ENCODE peak calls at places on chromosomes 16 and 17, in seven cellular contexts. W, G, P, O, Y, F and M are unnamed samples.

GRCh38 chr16:24975428-24975889 is 39.7 kb downstream of the ARHGAP17 start:
- DNase-seq in P (peak), F (no peak), Y (no peak), O (no peak), W (no peak), G (no peak), M (no peak)

GRCh38 chr17:6496116-6496481 is 51.8 kb downstream of the PIMREG start:
- DNase-seq in W (no peak), P (no peak), F (peak), Y (no peak), O (no peak), G (no peak), M (peak)

GRCh38 chr17:80558046-80558445 is 13.4 kb downstream of the RPTOR start:
- DNase-seq in P (no peak), Y (no peak), O (no peak), W (no peak), G (no peak), F (no peak), M (no peak)

GRCh38 chr16:82504811-82505210 is 122.0 kb upstream of the CDH13 start:
- DNase-seq in Y (no peak), W (no peak), P (peak), F (no peak), G (no peak), O (no peak), M (no peak)

GRCh38 chr17:10082795-10083194 is 115.6 kb downstream of the GAS7 start:
- DNase-seq in O (no peak), G (no peak), F (no peak), P (no peak), W (no peak), Y (no peak), M (no peak)

GRCh38 chr16:49986351-49987124 is 38.5 kb upstream of the CNEP1R1 start:
- DNase-seq in O (no peak), P (no peak), F (no peak), G (no peak), Y (peak), W (peak), M (peak)

GRCh38 chr17:4327638-4328037 is 38.8 kb downstream of the UBE2G1 start:
- DNase-seq in F (no peak), G (no peak), W (peak), Y (no peak), P (peak), O (no peak), M (no peak)

GRCh38 chr16:25596194-25596593 is 95.6 kb upstream of the HS3ST4 start:
- DNase-seq in P (no peak), Y (no peak), W (no peak), O (no peak), F (no peak), G (no peak), M (no peak)

GRCh38 chr16:82063456-82064082 is 28.5 kb downstream of the HSD17B2 start:
- DNase-seq in G (no peak), Y (no peak), W (no peak), O (no peak), P (peak), F (no peak), M (no peak)

GRCh38 chr16:11621920-11622651 is 35.4 kb upstream of the LITAF start:
- DNase-seq in F (no peak), O (no peak), G (no peak), W (no peak), P (no peak), Y (no peak), M (no peak)

GRCh38 chr16:17972460-17972943 is 364.0 kb downstream of the NPIPA8 start:
- DNase-seq in W (no peak), G (no peak), Y (no peak), O (no peak), F (peak), P (no peak), M (no peak)

GRCh38 chr16:68346892-68347480 is 36.2 kb downstream of the PRMT7 start:
- DNase-seq in W (no peak), O (no peak), F (peak), Y (no peak), P (no peak), G (no peak), M (no peak)

GRCh38 chr17:5780476-5780875 is 196.2 kb upstream of the NLRP1 start:
- DNase-seq in F (no peak), Y (no peak), O (no peak), G (no peak), W (peak), P (no peak), M (no peak)

GRCh38 chr16:52537463-52537862 is 9.5 kb downstream of the TOX3 start:
- DNase-seq in F (no peak), Y (peak), P (no peak), W (no peak), O (no peak), G (no peak), M (no peak)

GRCh38 chr16:48811478-48811877 is 201.5 kb upstream of the N4BP1 start:
- DNase-seq in F (no peak), W (no peak), G (no peak), O (no peak), Y (no peak), P (no peak), M (no peak)

GRCh38 chr17:78759203-78759968 is 22.7 kb downstream of the CYTH1 start:
- DNase-seq in O (peak), P (peak), F (no peak), G (peak), W (peak), Y (peak), M (peak)

GRCh38 chr16:9528680-9529079 is 437.2 kb downstream of the HAPSTR1 start:
- DNase-seq in W (no peak), O (no peak), F (no peak), P (no peak), G (no peak), Y (no peak), M (no peak)

GRCh38 chr16:4687946-4688673 is 5.3 kb upstream of the NUDT16L1 start:
- DNase-seq in G (peak), O (no peak), P (no peak), Y (no peak), F (no peak), W (no peak), M (peak)

GRCh38 chr17:78534492-78535284 is 42.5 kb downstream of the DNAH17 start:
- DNase-seq in F (peak), O (no peak), P (no peak), Y (no peak), W (no peak), G (no peak), M (no peak)

GRCh38 chr16:88197481-88198456 is 185.0 kb upstream of the ZNF469 start:
- DNase-seq in O (no peak), W (no peak), Y (no peak), G (no peak), P (no peak), F (peak), M (no peak)

GRCh38 chr16:51553910-51554309 is 402.8 kb upstream of the SALL1 start:
- DNase-seq in Y (no peak), P (peak), G (no peak), O (no peak), F (no peak), W (no peak), M (no peak)

GRCh38 chr17:4953461-4953961 is 2.6 kb downstream of the ENO3 start:
- DNase-seq in F (no peak), O (no peak), G (no peak), Y (no peak), P (peak), W (peak), M (no peak)

GRCh38 chr17:45312477-45313418 is 4.1 kb downstream of the MAP3K14 start:
- DNase-seq in F (no peak), W (no peak), Y (no peak), G (no peak), O (no peak), P (no peak), M (no peak)

GRCh38 chr16:14337303-14338191 is 266.4 kb downstream of the MRTFB start:
- DNase-seq in W (no peak), P (peak), F (no peak), Y (no peak), G (no peak), O (no peak), M (no peak)

GRCh38 chr17:38873646-38874380 is 4.0 kb downstream of the LASP1 start:
- DNase-seq in G (no peak), W (no peak), O (no peak), P (no peak), F (no peak), Y (peak), M (no peak)

GRCh38 chr16:70267516-70267915 is 15.8 kb upstream of the EXOSC6 start:
- DNase-seq in P (peak), G (no peak), O (no peak), F (no peak), Y (peak), W (peak), M (peak)

GRCh38 chr16:89115216-89115949 is 21.7 kb downstream of the ACSF3 start:
- DNase-seq in W (peak), O (peak), F (peak), G (peak), Y (peak), P (peak), M (peak)

GRCh38 chr16:89565256-89565505 is 4.7 kb downstream of the RPL13 start:
- DNase-seq in O (no peak), F (no peak), Y (no peak), P (no peak), G (no peak), W (no peak), M (no peak)

GRCh38 chr16:74700206-74701040 is at the start of gene MLKL:
- DNase-seq in O (peak), G (peak), Y (peak), F (peak), P (peak), W (no peak), M (peak)

GRCh38 chr16:74699666-74700065 is 996 bp downstream of the MLKL start:
- DNase-seq in F (no peak), Y (no peak), P (no peak), G (no peak), W (no peak), O (no peak), M (no peak)

GRCh38 chr16:74695450-74696422 is 4.9 kb downstream of the MLKL start:
- DNase-seq in G (peak), O (peak), W (peak), P (peak), F (peak), Y (peak), M (peak)

DNA sequence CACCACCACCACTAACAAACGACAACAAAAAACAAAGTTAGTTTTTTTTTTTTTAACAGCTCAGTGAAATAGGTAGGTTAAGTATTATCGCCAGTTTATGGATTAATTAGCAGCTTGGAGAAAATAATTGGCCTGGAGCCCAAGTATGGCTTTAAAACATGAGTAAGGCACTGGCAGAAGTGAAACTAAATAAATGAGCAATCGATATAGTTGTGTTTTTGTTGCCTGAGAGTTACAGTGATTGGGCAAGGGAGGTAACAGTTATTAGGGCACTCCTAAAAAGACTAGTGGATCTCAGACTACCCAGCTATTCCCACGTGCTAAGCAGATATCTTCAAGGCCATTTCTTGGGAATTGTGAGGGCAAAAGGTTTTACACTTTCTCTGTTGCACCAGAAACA is 2.4 kb downstream of the MLKL start:
- DNase-seq in Y (no peak), G (no peak), O (no peak), F (no peak), P (peak), W (no peak), M (no peak)
- H3K4me3 ChIP-seq in Y (no peak), G (no peak), O (no peak), F (peak), P (peak), W (no peak), M (no peak)

GRCh38 chr17:64182325-64183012 is 52.5 kb upstream of the ERN1 start:
- DNase-seq in G (no peak), W (no peak), F (no peak), Y (no peak), O (no peak), P (no peak), M (no peak)

GRCh38 chr17:64178011-64178825 is 48.3 kb upstream of the ERN1 start:
- DNase-seq in F (no peak), W (no peak), Y (peak), G (no peak), O (no peak), P (peak), M (no peak)

GRCh38 chr17:64177346-64178010 is 47.5 kb upstream of the ERN1 start:
- DNase-seq in O (no peak), Y (no peak), P (no peak), G (no peak), W (no peak), F (no peak), M (peak)

GRCh38 chr17:64180674-64181073 is 50.7 kb upstream of the ERN1 start:
- DNase-seq in G (no peak), F (no peak), O (no peak), W (no peak), P (peak), Y (no peak), M (no peak)

DNA sequence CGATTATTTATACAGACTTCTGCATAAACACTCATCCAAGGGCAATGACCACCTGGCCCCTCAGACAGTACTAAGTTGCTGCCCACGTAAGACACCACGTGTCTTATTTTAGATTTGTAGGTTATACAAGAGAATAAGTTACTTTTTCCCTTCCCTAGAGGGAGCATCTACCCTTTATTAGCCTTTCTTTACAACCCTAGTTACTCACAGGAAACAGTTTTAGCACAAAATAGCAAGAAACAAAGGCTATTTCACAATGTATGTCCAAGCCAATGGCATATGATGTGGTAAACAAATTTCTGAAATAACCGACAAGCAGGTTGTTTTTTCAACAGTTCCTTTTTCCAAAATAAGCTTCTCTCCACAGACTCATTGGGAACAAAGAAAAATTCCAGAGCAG is 50.1 kb upstream of the ERN1 start:
- DNase-seq in P (peak), Y (no peak), F (no peak), O (no peak), G (no peak), W (no peak), M (no peak)
- TF ChIP-seq CTCF in P (peak), Y (no peak), F (no peak), O (no peak), G (no peak), W (no peak), M (no peak)

DNA sequence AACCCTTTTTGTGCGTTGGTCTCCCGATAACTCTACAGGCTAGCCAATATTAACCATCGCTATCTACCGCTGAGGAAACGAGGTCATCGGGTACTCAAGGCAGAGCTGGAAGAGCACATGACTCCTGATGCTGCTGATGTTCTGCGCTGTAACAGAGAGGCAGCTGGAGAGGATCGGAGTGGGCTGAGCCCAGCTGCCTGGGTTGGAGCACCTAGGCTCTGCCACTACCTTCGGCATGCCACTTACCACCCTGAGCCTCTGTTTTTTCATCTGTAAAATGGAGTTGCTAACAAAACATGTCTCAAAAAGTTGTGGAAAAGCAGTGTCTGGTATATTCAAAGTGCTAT is 439 bp upstream of the SLC46A1 start:
- DNase-seq in F (no peak), W (no peak), G (no peak), P (peak), Y (no peak), O (no peak), M (peak)
- H3K4me3 ChIP-seq in F (peak), W (peak), G (peak), P (peak), Y (peak), O (peak), M (peak)

GRCh38 chr16:6725634-6726331 is 606.9 kb upstream of the RBFOX1 start:
- DNase-seq in P (no peak), O (no peak), F (no peak), Y (no peak), W (no peak), G (no peak), M (no peak)
- TF ChIP-seq CTCF in P (no peak), O (no peak), F (peak), Y (no peak), W (no peak), G (no peak), M (peak)

GRCh38 chr17:74457146-74457819 is 9.2 kb upstream of the CD300A start:
- DNase-seq in G (peak), F (no peak), P (peak), O (peak), Y (peak), W (peak), M (peak)
- H3K4me3 ChIP-seq in G (peak), F (no peak), P (no peak), O (no peak), Y (no peak), W (no peak), M (no peak)